ENCODE peak calls at places on chromosome 15, in four cellular contexts. One of them, this sample, is unnamed.

GRCh38 chr15:55108858-55109518 is 87.8 kb downstream of the RSL24D1 start:
- DNase-seq in HepG2: peak
- DNase-seq in K562: peak
- DNase-seq in WTC11: peak
- DNase-seq in this sample: peak

GRCh38 chr15:50519740-50520425 is 26.6 kb downstream of the USP50 start:
- DNase-seq in HepG2: no peak
- DNase-seq in K562: no peak
- DNase-seq in WTC11: no peak
- DNase-seq in this sample: no peak

GRCh38 chr15:63013052-63013808 is 29.3 kb upstream of the TPM1 start:
- DNase-seq in HepG2: no peak
- DNase-seq in K562: no peak
- DNase-seq in WTC11: no peak
- DNase-seq in this sample: no peak

GRCh38 chr15:90001062-90001682 is at the start of gene ZNF710:
- DNase-seq in HepG2: no peak
- DNase-seq in K562: peak
- DNase-seq in WTC11: peak
- DNase-seq in this sample: peak

GRCh38 chr15:94168250-94168649 is 63.1 kb upstream of the MCTP2 start:
- DNase-seq in HepG2: peak
- DNase-seq in K562: peak
- DNase-seq in WTC11: peak
- DNase-seq in this sample: peak

GRCh38 chr15:34721802-34722795 is 32.7 kb downstream of the GJD2 start:
- DNase-seq in HepG2: peak
- DNase-seq in K562: no peak
- DNase-seq in WTC11: peak
- DNase-seq in this sample: peak

GRCh38 chr15:76274226-76274625 is 37.0 kb downstream of the ETFA start:
- DNase-seq in HepG2: no peak
- DNase-seq in K562: no peak
- DNase-seq in WTC11: no peak
- DNase-seq in this sample: no peak

GRCh38 chr15:85004551-85004950 is 22.9 kb downstream of the PDE8A start:
- DNase-seq in HepG2: no peak
- DNase-seq in K562: no peak
- DNase-seq in WTC11: no peak
- DNase-seq in this sample: no peak

GRCh38 chr15:62059818-62060115 is 480 bp downstream of the VPS13C start:
- DNase-seq in HepG2: peak
- DNase-seq in K562: no peak
- DNase-seq in WTC11: peak
- DNase-seq in this sample: peak

GRCh38 chr15:73924258-73924921 is 1.9 kb upstream of the LOXL1 start:
- DNase-seq in HepG2: no peak
- DNase-seq in K562: no peak
- DNase-seq in WTC11: no peak
- DNase-seq in this sample: no peak

GRCh38 chr15:89017370-89018066 is 70.7 kb upstream of the ABHD2 start:
- DNase-seq in HepG2: peak
- DNase-seq in K562: peak
- DNase-seq in WTC11: peak
- DNase-seq in this sample: peak

GRCh38 chr15:48297668-48298067 is 33.6 kb upstream of the DUT start:
- DNase-seq in HepG2: no peak
- DNase-seq in K562: no peak
- DNase-seq in WTC11: no peak
- DNase-seq in this sample: no peak

GRCh38 chr15:29526802-29527201 is 257.2 kb upstream of the NSMCE3 start:
- DNase-seq in HepG2: no peak
- DNase-seq in K562: no peak
- DNase-seq in WTC11: no peak
- DNase-seq in this sample: no peak

GRCh38 chr15:59283717-59284336 is 77.2 kb downstream of the LDHAL6B start:
- DNase-seq in HepG2: peak
- DNase-seq in K562: no peak
- DNase-seq in WTC11: no peak
- DNase-seq in this sample: no peak

GRCh38 chr15:35055416-35056105 is 29.5 kb downstream of the NANOGP8 start:
- DNase-seq in HepG2: no peak
- DNase-seq in K562: no peak
- DNase-seq in WTC11: no peak
- DNase-seq in this sample: no peak

GRCh38 chr15:76169792-76170425 is 110.1 kb downstream of the TMEM266 start:
- DNase-seq in HepG2: no peak
- DNase-seq in K562: no peak
- DNase-seq in WTC11: no peak
- DNase-seq in this sample: no peak

GRCh38 chr15:51759557-51760070 is 8.2 kb downstream of the TMOD2 start:
- DNase-seq in HepG2: peak
- DNase-seq in K562: no peak
- DNase-seq in WTC11: peak
- DNase-seq in this sample: no peak

GRCh38 chr15:31325976-31326728 is 483 bp upstream of the KLF13 start:
- DNase-seq in HepG2: peak
- DNase-seq in K562: peak
- DNase-seq in WTC11: peak
- DNase-seq in this sample: peak

GRCh38 chr15:62026707-62027565 is 33.3 kb downstream of the VPS13C start:
- DNase-seq in HepG2: no peak
- DNase-seq in K562: no peak
- DNase-seq in WTC11: no peak
- DNase-seq in this sample: no peak

GRCh38 chr15:80803580-80804525 is 24.7 kb downstream of the CEMIP start:
- DNase-seq in HepG2: no peak
- DNase-seq in K562: no peak
- DNase-seq in WTC11: no peak
- DNase-seq in this sample: no peak

GRCh38 chr15:50463423-50464358 is 39.5 kb downstream of the USP8 start:
- DNase-seq in HepG2: peak
- DNase-seq in K562: no peak
- DNase-seq in WTC11: no peak
- DNase-seq in this sample: no peak

DNA sequence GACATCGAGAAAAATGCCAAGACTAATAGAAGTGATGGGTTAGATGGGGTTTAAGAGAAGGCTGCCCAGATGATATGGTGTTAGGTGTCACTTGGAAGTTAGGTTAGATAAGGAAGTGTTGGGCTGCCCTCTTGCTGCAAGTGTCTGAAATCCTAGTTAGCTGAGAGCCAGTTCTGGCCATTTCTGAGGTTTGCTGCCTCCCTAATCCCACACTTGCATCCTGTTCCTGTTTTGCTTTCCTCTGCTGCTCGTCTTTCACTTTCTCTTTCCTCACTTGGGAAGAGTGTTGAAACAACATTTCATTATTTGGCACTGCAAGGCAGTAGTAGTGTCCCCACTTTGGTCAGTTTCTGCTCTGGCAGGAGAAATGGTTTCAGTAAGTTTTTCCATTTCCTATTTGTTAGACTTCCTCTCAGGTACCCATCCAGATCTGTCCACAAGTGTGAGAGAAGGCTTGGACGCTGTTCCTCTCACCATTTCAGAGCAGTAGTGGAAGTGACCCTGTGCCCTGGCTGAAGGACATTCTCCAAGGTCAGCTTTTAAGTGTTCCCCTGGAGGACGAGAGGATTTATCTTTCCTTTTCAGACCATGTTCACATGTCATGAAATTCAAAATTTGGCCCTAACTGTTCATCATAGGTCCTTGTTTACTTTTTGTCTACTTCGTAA is 93.3 kb downstream of the ADAMTSL3 start:
- DNase-seq in HepG2: peak
- DNase-seq in K562: no peak
- DNase-seq in WTC11: no peak
- DNase-seq in this sample: no peak
- TF ChIP-seq ELF4 in HepG2: no peak
- TF ChIP-seq ELF4 in K562: no peak
- TF ChIP-seq ELF4 in WTC11: no peak
- TF ChIP-seq ELF4 in this sample: no peak

GRCh38 chr15:70158309-70158995 is 60.7 kb upstream of the TLE3 start:
- DNase-seq in HepG2: no peak
- DNase-seq in K562: no peak
- DNase-seq in WTC11: no peak
- DNase-seq in this sample: no peak

GRCh38 chr15:70158996-70159355 is 61.3 kb upstream of the TLE3 start:
- DNase-seq in HepG2: no peak
- DNase-seq in K562: no peak
- DNase-seq in WTC11: no peak
- DNase-seq in this sample: no peak

GRCh38 chr15:70160803-70161565 is 63.3 kb upstream of the TLE3 start:
- DNase-seq in HepG2: no peak
- DNase-seq in K562: no peak
- DNase-seq in WTC11: no peak
- DNase-seq in this sample: no peak

GRCh38 chr15:70159397-70160009 is 61.8 kb upstream of the TLE3 start:
- DNase-seq in HepG2: no peak
- DNase-seq in K562: no peak
- DNase-seq in WTC11: no peak
- DNase-seq in this sample: no peak

GRCh38 chr15:70160267-70160666 is 62.5 kb upstream of the TLE3 start:
- DNase-seq in HepG2: no peak
- DNase-seq in K562: no peak
- DNase-seq in WTC11: no peak
- DNase-seq in this sample: no peak
- TF ChIP-seq ELF4 in HepG2: no peak
- TF ChIP-seq ELF4 in K562: no peak
- TF ChIP-seq ELF4 in WTC11: no peak
- TF ChIP-seq ELF4 in this sample: no peak

DNA sequence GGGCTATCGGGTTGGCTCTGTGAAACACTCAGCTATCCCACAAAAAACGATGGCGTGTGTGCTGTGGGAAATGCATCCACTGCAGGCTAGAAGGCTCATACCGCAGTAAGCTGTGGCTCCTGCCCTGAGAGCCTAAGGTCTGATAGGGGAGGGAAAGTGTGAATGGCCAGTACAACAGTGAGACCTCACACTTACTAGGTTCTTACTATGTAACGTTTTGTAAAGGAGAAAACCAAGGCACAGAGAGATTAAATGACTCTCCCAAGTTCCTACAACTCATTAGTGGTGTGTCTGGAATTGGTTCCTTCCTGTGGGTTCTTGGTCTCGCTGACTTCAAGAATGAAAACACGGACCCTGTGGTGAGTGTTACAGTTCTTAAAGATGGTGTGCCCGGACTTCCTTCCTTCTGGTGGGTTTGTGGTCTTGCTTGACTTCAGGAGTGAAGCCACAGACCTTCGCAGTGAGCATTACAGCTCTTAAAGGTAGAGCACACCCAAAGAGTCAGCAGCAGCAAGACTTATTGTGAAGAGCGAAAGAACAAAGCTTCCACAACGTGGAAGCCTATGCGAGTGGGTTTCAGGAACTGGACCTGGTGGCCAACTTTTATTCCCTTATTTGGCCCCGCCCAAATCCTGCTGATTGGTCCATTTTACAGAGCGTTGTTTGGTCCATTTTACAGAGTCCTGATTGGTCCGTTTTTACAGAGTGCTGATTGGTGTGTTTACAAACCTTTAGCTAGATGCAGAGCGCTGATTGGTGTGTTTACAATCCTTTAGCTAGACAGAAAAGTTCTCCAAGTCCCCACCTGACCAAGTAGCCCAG is 161.7 kb downstream of the POLR2M start:
- DNase-seq in HepG2: no peak
- DNase-seq in K562: no peak
- DNase-seq in WTC11: no peak
- DNase-seq in this sample: no peak
- TF ChIP-seq ELF4 in HepG2: no peak
- TF ChIP-seq ELF4 in K562: no peak
- TF ChIP-seq ELF4 in WTC11: no peak
- TF ChIP-seq ELF4 in this sample: no peak

DNA sequence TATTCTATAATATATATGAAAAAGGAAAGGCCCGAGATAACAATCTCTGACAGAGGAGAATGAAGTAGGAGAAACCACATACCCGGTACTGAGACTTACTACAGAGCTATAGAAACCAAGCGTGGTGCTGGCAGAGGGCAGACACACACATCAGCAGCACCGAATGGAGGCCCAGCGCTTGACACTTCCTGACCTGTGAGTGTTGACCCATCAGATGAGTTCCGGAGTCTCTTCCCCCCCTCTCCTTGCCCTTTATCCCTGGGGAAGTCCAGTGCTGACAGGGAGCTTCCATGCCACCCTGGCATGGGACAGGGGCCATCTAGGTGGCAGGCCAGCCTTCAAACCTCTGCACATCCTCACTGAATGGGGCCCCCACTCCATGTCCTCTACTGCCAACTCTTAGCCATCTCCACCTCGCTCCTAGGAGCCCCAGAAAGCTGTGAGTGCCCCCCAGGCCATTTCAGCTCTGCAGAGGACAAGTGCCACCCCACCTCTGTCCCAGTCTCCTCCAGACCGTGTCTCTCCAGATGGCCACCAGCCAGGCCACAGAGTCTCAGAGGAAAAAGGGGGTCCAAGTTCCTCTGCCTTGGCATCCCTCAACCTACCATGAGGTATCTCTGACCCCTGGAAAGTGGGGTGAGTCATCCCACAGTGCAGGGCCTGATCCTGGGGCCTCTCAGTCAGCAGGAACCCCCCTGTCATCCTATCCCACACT is 116.6 kb upstream of the ALDH1A3 start:
- DNase-seq in HepG2: no peak
- DNase-seq in K562: no peak
- DNase-seq in WTC11: peak
- DNase-seq in this sample: no peak
- TF ChIP-seq ELF4 in HepG2: no peak
- TF ChIP-seq ELF4 in K562: no peak
- TF ChIP-seq ELF4 in WTC11: no peak
- TF ChIP-seq ELF4 in this sample: no peak

GRCh38 chr15:67547064-67547463 is 4.6 kb downstream of the MAP2K5 start:
- DNase-seq in HepG2: no peak
- DNase-seq in K562: no peak
- DNase-seq in WTC11: no peak
- DNase-seq in this sample: no peak

GRCh38 chr15:67548862-67549651 is 6.6 kb downstream of the MAP2K5 start:
- DNase-seq in HepG2: no peak
- DNase-seq in K562: no peak
- DNase-seq in WTC11: peak
- DNase-seq in this sample: peak

GRCh38 chr15:67549736-67550135 is 7.2 kb downstream of the MAP2K5 start:
- DNase-seq in HepG2: no peak
- DNase-seq in K562: no peak
- DNase-seq in WTC11: no peak
- DNase-seq in this sample: no peak

GRCh38 chr15:67547836-67548531 is 5.5 kb downstream of the MAP2K5 start:
- DNase-seq in HepG2: no peak
- DNase-seq in K562: no peak
- DNase-seq in WTC11: no peak
- DNase-seq in this sample: no peak

GRCh38 chr15:67548532-67548852 is 6.0 kb downstream of the MAP2K5 start:
- DNase-seq in HepG2: no peak
- DNase-seq in K562: no peak
- DNase-seq in WTC11: no peak
- DNase-seq in this sample: no peak
- TF ChIP-seq ELF4 in HepG2: no peak
- TF ChIP-seq ELF4 in K562: no peak
- TF ChIP-seq ELF4 in WTC11: no peak
- TF ChIP-seq ELF4 in this sample: no peak

GRCh38 chr15:41607033-41607432 is 48.0 kb downstream of the TYRO3 start:
- DNase-seq in HepG2: no peak
- DNase-seq in K562: no peak
- DNase-seq in WTC11: no peak
- DNase-seq in this sample: no peak
- TF ChIP-seq ELF4 in HepG2: no peak
- TF ChIP-seq ELF4 in K562: no peak
- TF ChIP-seq ELF4 in WTC11: no peak
- TF ChIP-seq ELF4 in this sample: no peak

This sample was measured in HEK293T.